ENCODE peak calls at places on chromosomes 6 and 20, in four cellular contexts. One of them, this sample, is unnamed.

GRCh38 chr6:149860834-149861602 is 3.1 kb downstream of the LRP11 start:
- DNase-seq in stomach: no peak
- DNase-seq in prostate gland: no peak
- DNase-seq in GM12878: no peak
- DNase-seq in this sample: no peak

GRCh38 chr6:26537846-26538571 is at the start of gene HMGN4:
- DNase-seq in prostate gland: peak; percentile 79
- DNase-seq in GM12878: peak; percentile 96
- DNase-seq in stomach: peak; percentile 67
- DNase-seq in this sample: peak; percentile 79

GRCh38 chr6:41698350-41698781 is 37.0 kb downstream of the TFEB start:
- DNase-seq in stomach: no peak
- DNase-seq in prostate gland: no peak
- DNase-seq in GM12878: no peak
- DNase-seq in this sample: no peak

GRCh38 chr6:169654590-169655391 is 47.0 kb downstream of the WDR27 start:
- DNase-seq in prostate gland: peak; percentile 65
- DNase-seq in stomach: peak; percentile 77
- DNase-seq in GM12878: no peak
- DNase-seq in this sample: peak; percentile 63

GRCh38 chr20:54774423-54774822 is 299.0 kb downstream of the DOK5 start:
- DNase-seq in stomach: no peak
- DNase-seq in prostate gland: no peak
- DNase-seq in GM12878: no peak
- DNase-seq in this sample: no peak

GRCh38 chr20:43650997-43651525 is 15.9 kb upstream of the MYBL2 start:
- DNase-seq in GM12878: no peak
- DNase-seq in stomach: no peak
- DNase-seq in prostate gland: no peak
- DNase-seq in this sample: no peak

GRCh38 chr6:17525637-17526036 is 74.5 kb upstream of the FAM8A1 start:
- DNase-seq in stomach: no peak
- DNase-seq in GM12878: no peak
- DNase-seq in prostate gland: no peak
- DNase-seq in this sample: no peak

GRCh38 chr20:57124800-57125399 is 141.5 kb downstream of the BMP7 start:
- DNase-seq in stomach: no peak
- DNase-seq in GM12878: peak; percentile 2
- DNase-seq in prostate gland: no peak
- DNase-seq in this sample: no peak

GRCh38 chr6:124679392-124679791 is 282.8 kb upstream of the RNF217 start:
- DNase-seq in GM12878: no peak
- DNase-seq in stomach: no peak
- DNase-seq in prostate gland: no peak
- DNase-seq in this sample: no peak

GRCh38 chr6:391559-392440 is at the start of gene IRF4:
- DNase-seq in GM12878: no peak
- DNase-seq in stomach: no peak
- DNase-seq in prostate gland: no peak
- DNase-seq in this sample: no peak

GRCh38 chr6:29984232-29984631 is 41.9 kb downstream of the HLA-A start:
- DNase-seq in stomach: no peak
- DNase-seq in GM12878: no peak
- DNase-seq in prostate gland: no peak
- DNase-seq in this sample: no peak

GRCh38 chr20:56166781-56167465 is 81.6 kb upstream of the MC3R start:
- DNase-seq in stomach: no peak
- DNase-seq in GM12878: no peak
- DNase-seq in prostate gland: no peak
- DNase-seq in this sample: no peak

GRCh38 chr6:123804771-123805540 is 1.3 kb downstream of the NKAIN2 start:
- DNase-seq in stomach: no peak
- DNase-seq in prostate gland: no peak
- DNase-seq in GM12878: no peak
- DNase-seq in this sample: no peak

GRCh38 chr20:574297-574942 is 30.8 kb upstream of the CSNK2A1 start:
- DNase-seq in GM12878: no peak
- DNase-seq in prostate gland: no peak
- DNase-seq in stomach: no peak
- DNase-seq in this sample: no peak

GRCh38 chr6:16206595-16207037 is 31.8 kb upstream of the GMPR start:
- DNase-seq in prostate gland: peak; percentile 64
- DNase-seq in stomach: peak; percentile 67
- DNase-seq in GM12878: no peak
- DNase-seq in this sample: no peak

GRCh38 chr6:166999845-167000253 is 652 bp downstream of the CEP43 start:
- DNase-seq in prostate gland: no peak
- DNase-seq in GM12878: no peak
- DNase-seq in stomach: peak; percentile 26
- DNase-seq in this sample: no peak

GRCh38 chr6:25312703-25313102 is 33.5 kb downstream of the CARMIL1 start:
- DNase-seq in GM12878: no peak
- DNase-seq in stomach: no peak
- DNase-seq in prostate gland: no peak
- DNase-seq in this sample: no peak

GRCh38 chr6:158152659-158153058 is 15.4 kb downstream of the SERAC1 start:
- DNase-seq in prostate gland: no peak
- DNase-seq in GM12878: no peak
- DNase-seq in stomach: no peak
- DNase-seq in this sample: no peak

GRCh38 chr6:31579119-31579505 is 3.1 kb downstream of the LTB start:
- DNase-seq in prostate gland: no peak
- DNase-seq in GM12878: no peak
- DNase-seq in stomach: no peak
- DNase-seq in this sample: no peak

GRCh38 chr6:31576897-31577341 is 1.6 kb downstream of the TNF start:
- DNase-seq in GM12878: no peak
- DNase-seq in prostate gland: no peak
- DNase-seq in stomach: peak; percentile 40
- DNase-seq in this sample: no peak

GRCh38 chr6:31579546-31580445 is 2.4 kb downstream of the LTB start:
- DNase-seq in prostate gland: no peak
- DNase-seq in stomach: no peak
- DNase-seq in GM12878: no peak
- DNase-seq in this sample: no peak

GRCh38 chr6:31578461-31579118 is 3.2 kb downstream of the TNF start:
- DNase-seq in GM12878: no peak
- DNase-seq in prostate gland: no peak
- DNase-seq in stomach: no peak
- DNase-seq in this sample: no peak

GRCh38 chr6:31578058-31578457 is 2.7 kb downstream of the TNF start:
- DNase-seq in GM12878: no peak
- DNase-seq in stomach: no peak
- DNase-seq in prostate gland: no peak
- DNase-seq in this sample: no peak
- H3K36me3 ChIP-seq in GM12878: no peaks in the 10 kb centered on the region
- H3K36me3 ChIP-seq in stomach: no peaks in the 10 kb centered on the region
- H3K36me3 ChIP-seq in prostate gland: no peaks in the 10 kb centered on the region
- H3K36me3 ChIP-seq in this sample: no peaks in the 10 kb centered on the region

GRCh38 chr6:131636880-131637792 is at the start of gene ENPP3:
- DNase-seq in GM12878: no peak
- DNase-seq in stomach: no peak
- DNase-seq in prostate gland: no peak
- DNase-seq in this sample: no peak
- TF ChIP-seq POLR2AphosphoS5 in GM12878: no peak
- TF ChIP-seq POLR2AphosphoS5 in stomach: no peak
- TF ChIP-seq POLR2AphosphoS5 in prostate gland: no peak
- TF ChIP-seq POLR2AphosphoS5 in this sample: no peak

GRCh38 chr20:39025883-39026282 is 63.7 kb downstream of the DHX35 start:
- DNase-seq in stomach: no peak
- DNase-seq in GM12878: no peak
- DNase-seq in prostate gland: no peak
- DNase-seq in this sample: no peak
- H3K36me3 ChIP-seq in stomach: peaks cover 90% of the 10 kb centered on the region
- H3K36me3 ChIP-seq in GM12878: peaks cover 25% of the 10 kb centered on the region
- H3K36me3 ChIP-seq in prostate gland: no peaks in the 10 kb centered on the region
- H3K36me3 ChIP-seq in this sample: peaks cover 6% of the 10 kb centered on the region

GRCh38 chr6:32397252-32397920 is 9.6 kb downstream of the BTNL2 start:
- DNase-seq in prostate gland: no peak
- DNase-seq in stomach: no peak
- DNase-seq in GM12878: peak; percentile 73
- DNase-seq in this sample: no peak

GRCh38 chr6:32396028-32396427 is 11.0 kb downstream of the BTNL2 start:
- DNase-seq in prostate gland: no peak
- DNase-seq in stomach: no peak
- DNase-seq in GM12878: no peak
- DNase-seq in this sample: no peak

GRCh38 chr6:32387946-32388345 is 16.2 kb upstream of the TSBP1 start:
- DNase-seq in stomach: no peak
- DNase-seq in prostate gland: no peak
- DNase-seq in GM12878: no peak
- DNase-seq in this sample: no peak

DNA sequence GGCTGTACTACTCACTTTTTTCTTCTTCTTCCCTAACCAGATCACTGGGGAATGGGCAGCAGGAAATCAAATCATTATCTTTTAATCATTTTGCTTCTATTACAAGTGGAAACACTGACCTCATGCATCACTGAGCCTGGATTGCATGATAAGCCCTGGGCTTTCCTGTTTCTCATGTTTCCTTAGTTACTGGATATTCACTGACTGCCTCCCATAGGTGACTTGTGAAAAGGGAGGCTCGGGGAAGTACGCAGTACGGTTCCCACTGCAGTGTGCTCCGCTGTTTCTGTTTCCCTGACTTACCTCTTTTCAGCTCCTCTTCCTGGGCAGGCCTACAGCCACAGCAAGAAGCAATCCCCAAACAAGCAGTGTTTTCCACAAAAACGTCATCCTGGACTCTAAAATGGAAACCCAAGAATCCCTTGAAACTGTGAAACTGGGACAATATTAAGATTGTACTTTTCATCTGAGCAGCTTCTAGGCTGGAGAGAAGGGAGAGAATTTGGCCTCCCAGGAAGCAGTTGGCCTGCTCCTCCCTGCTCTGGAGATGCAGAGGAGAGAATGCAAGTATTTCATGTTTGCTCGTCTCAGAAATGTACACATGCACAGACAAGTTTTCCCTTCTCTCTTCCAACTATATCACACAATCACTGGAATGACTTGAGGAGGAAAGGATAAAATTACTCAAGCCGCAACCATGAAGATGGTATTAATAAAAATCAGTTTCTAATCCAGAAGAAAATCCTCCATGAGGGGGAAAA is 13.1 kb downstream of the BTNL2 start:
- DNase-seq in prostate gland: no peak
- DNase-seq in stomach: no peak
- DNase-seq in GM12878: no peak
- DNase-seq in this sample: no peak
- TF ChIP-seq POLR2AphosphoS5 in prostate gland: peak; percentile 50
- TF ChIP-seq POLR2AphosphoS5 in stomach: no peak
- TF ChIP-seq POLR2AphosphoS5 in GM12878: no peak
- TF ChIP-seq POLR2AphosphoS5 in this sample: no peak

DNA sequence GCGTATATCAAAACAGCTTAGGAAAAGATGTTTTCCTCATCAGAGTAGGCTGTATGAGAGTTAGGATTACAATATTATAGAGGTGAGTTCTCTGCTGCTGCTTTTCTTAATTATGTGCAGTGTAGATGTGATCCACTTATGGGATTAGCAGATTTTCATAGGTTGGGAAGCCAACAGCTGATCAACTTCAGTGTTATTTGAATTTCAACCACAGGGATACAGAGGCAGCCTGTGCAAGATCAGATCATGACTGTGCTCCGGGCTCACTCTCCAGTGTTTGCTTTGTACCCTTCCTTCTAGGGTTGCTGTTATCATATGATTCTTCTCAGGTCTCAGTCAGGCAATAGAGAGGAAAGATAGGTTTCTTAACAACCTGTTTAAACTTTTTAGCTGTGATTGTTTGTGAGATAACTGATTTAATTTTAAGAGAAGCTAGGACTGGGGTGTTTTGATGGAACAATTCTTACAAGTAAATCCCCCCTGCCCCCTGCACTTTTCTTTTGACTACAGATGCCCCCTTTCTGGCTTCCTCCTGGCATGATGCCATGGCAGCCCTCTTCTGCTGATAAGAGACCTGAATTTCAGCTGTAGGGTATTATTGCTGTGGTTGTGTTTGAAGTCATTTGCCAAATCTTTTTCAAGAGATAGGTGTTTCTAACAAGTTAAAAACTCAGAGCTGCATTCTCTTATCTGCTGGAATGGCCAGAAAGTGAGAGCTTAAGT is 8.5 kb downstream of the RNF8 start:
- DNase-seq in stomach: no peak
- DNase-seq in GM12878: no peak
- DNase-seq in prostate gland: no peak
- DNase-seq in this sample: no peak
- H3K36me3 ChIP-seq in stomach: peaks cover 36% of the 10 kb centered on the region
- H3K36me3 ChIP-seq in GM12878: peaks cover 6% of the 10 kb centered on the region
- H3K36me3 ChIP-seq in prostate gland: peaks cover 4% of the 10 kb centered on the region
- H3K36me3 ChIP-seq in this sample: no peaks in the 10 kb centered on the region

GRCh38 chr6:77457720-77458349 is 5.5 kb downstream of the HTR1B start:
- DNase-seq in stomach: peak; percentile 65
- DNase-seq in GM12878: no peak
- DNase-seq in prostate gland: peak; percentile 62
- DNase-seq in this sample: no peak
- TF ChIP-seq POLR2AphosphoS5 in stomach: no peak
- TF ChIP-seq POLR2AphosphoS5 in GM12878: no peak
- TF ChIP-seq POLR2AphosphoS5 in prostate gland: no peak
- TF ChIP-seq POLR2AphosphoS5 in this sample: no peak

GRCh38 chr6:53104916-53105315 is 39.7 kb downstream of the FBXO9 start:
- DNase-seq in prostate gland: no peak
- DNase-seq in stomach: no peak
- DNase-seq in GM12878: no peak
- DNase-seq in this sample: no peak

GRCh38 chr6:53111865-53112264 is 36.8 kb downstream of the GCM1 start:
- DNase-seq in prostate gland: no peak
- DNase-seq in stomach: no peak
- DNase-seq in GM12878: no peak
- DNase-seq in this sample: no peak

GRCh38 chr6:53109612-53110011 is 39.0 kb downstream of the GCM1 start:
- DNase-seq in GM12878: no peak
- DNase-seq in stomach: no peak
- DNase-seq in prostate gland: no peak
- DNase-seq in this sample: no peak

GRCh38 chr6:53103993-53104675 is 38.9 kb downstream of the FBXO9 start:
- DNase-seq in GM12878: no peak
- DNase-seq in prostate gland: no peak
- DNase-seq in stomach: no peak
- DNase-seq in this sample: no peak

DNA sequence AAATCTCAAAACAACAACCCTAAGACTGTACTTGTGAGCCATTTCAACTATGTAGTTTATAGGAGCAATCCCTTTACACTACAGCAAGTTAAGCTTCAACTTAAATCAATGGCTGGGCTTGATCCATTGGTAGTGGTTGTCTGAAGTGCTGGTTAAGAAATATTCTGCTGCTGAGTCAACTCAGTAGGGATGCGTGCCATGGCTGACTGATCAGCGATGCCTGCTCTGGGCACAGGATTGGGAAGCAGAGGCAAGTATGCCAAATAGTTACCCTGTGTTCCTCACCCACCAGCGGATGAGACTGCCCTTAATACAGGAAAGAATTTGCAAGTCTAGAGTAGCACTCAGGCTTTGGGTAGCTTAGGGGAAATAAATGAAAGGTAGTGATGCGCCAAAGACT is 41.5 kb downstream of the GCM1 start:
- DNase-seq in prostate gland: no peak
- DNase-seq in stomach: no peak
- DNase-seq in GM12878: no peak
- DNase-seq in this sample: no peak
- H3K36me3 ChIP-seq in prostate gland: no peaks in the 10 kb centered on the region
- H3K36me3 ChIP-seq in stomach: peaks cover 14% of the 10 kb centered on the region
- H3K36me3 ChIP-seq in GM12878: no peaks in the 10 kb centered on the region
- H3K36me3 ChIP-seq in this sample: no peaks in the 10 kb centered on the region